ENCODE peak calls at places on chromosomes 6 and 20, in ten cellular contexts. L is tibial nerve, G is lower lobe of right lung, V is kidney, M is lower leg skin, H is ovary, C is fibroblast of mammary gland, W is fibroblast of lung, T is GM12865, S is endothelial cell of umbilical vein. F is an unnamed sample.

GRCh38 chr6:132948889-132949288 is 134.5 kb downstream of the RPS12 start:
- DNase-seq in M (no peak), L (no peak), T (no peak), H (no peak), V (no peak), C (no peak), S (no peak), W (no peak), G (no peak), F (no peak)

GRCh38 chr20:2237059-2237458 is 58.7 kb upstream of the TGM3 start:
- DNase-seq in M (peak; percentile 92), G (no peak), C (peak; percentile 98), W (peak; percentile 100), S (no peak), H (peak; percentile 51), T (no peak), V (no peak), L (peak; percentile 42), F (peak; percentile 100)

GRCh38 chr6:52514514-52514913 is 62.3 kb downstream of the TRAM2 start:
- DNase-seq in H (peak; percentile 63), L (peak; percentile 77), G (no peak), T (no peak), C (peak; percentile 96), W (peak; percentile 78), S (no peak), V (peak; percentile 61), M (peak; percentile 95), F (peak; percentile 93)

GRCh38 chr6:53547166-53547814 is 2.4 kb upstream of the GCLC start:
- DNase-seq in L (no peak), W (no peak), C (no peak), G (no peak), M (no peak), S (no peak), T (no peak), V (no peak), H (no peak), F (no peak)

GRCh38 chr6:113122060-113122459 is 735.1 kb upstream of the MARCKS start:
- DNase-seq in W (peak; percentile 99), C (peak; percentile 82), S (peak; percentile 97), V (no peak), L (no peak), G (no peak), T (no peak), M (no peak), H (no peak), F (peak; percentile 93)

GRCh38 chr20:41004561-41005360 is 23.9 kb upstream of the TOP1 start:
- DNase-seq in G (no peak), M (peak; percentile 70), C (peak; percentile 64), W (peak; percentile 43), T (no peak), H (no peak), S (peak; percentile 65), L (no peak), V (no peak), F (peak; percentile 9)

GRCh38 chr20:46010491-46011405 is 2.0 kb downstream of the MMP9 start:
- DNase-seq in L (no peak), C (no peak), H (no peak), M (peak; percentile 87), S (no peak), T (no peak), W (no peak), G (peak; percentile 66), V (peak; percentile 77), F (no peak)

GRCh38 chr6:4665489-4666417 is 110.5 kb upstream of the CDYL start:
- DNase-seq in G (no peak), M (peak; percentile 50), H (no peak), V (no peak), T (no peak), W (peak; percentile 54), S (no peak), C (peak; percentile 40), L (no peak), F (no peak)

GRCh38 chr20:20529597-20529996 is 161.7 kb downstream of the INSM1 start:
- DNase-seq in W (no peak), T (no peak), C (no peak), G (no peak), H (no peak), S (no peak), V (no peak), L (no peak), M (no peak), F (no peak)

GRCh38 chr6:40806479-40806878 is 219.3 kb upstream of the LRFN2 start:
- DNase-seq in H (no peak), C (no peak), V (no peak), G (no peak), W (no peak), M (peak; percentile 72), S (no peak), L (no peak), T (no peak), F (peak; percentile 3)

GRCh38 chr6:159490298-159490937 is 202.6 kb downstream of the SOD2 start:
- DNase-seq in T (no peak), S (no peak), G (no peak), W (no peak), C (peak; percentile 12), V (no peak), H (no peak), L (peak; percentile 75), M (no peak), F (peak; percentile 5)

GRCh38 chr6:136945072-136945471 is 23.0 kb downstream of the SLC35D3 start:
- DNase-seq in W (peak; percentile 4), H (no peak), V (no peak), C (no peak), M (no peak), T (no peak), G (no peak), S (no peak), L (no peak), F (no peak)

GRCh38 chr6:139981810-139982550 is 607.5 kb upstream of the CITED2 start:
- DNase-seq in T (peak; percentile 9), V (no peak), W (peak; percentile 61), H (no peak), S (peak; percentile 82), L (no peak), G (no peak), C (peak; percentile 64), M (no peak), F (peak; percentile 61)

GRCh38 chr6:106422551-106422950 is 62.0 kb downstream of the CRYBG1 start:
- DNase-seq in S (no peak), H (no peak), G (no peak), M (no peak), T (no peak), L (no peak), W (no peak), C (no peak), V (no peak), F (no peak)

GRCh38 chr6:29631860-29632731 is 887 bp downstream of the GABBR1 start:
- DNase-seq in M (peak; percentile 95), S (peak; percentile 36), G (peak; percentile 63), T (no peak), C (peak; percentile 50), L (peak; percentile 27), H (peak; percentile 78), V (peak; percentile 90), W (peak; percentile 70), F (peak; percentile 63)

GRCh38 chr6:82144852-82145332 is 102.7 kb downstream of the IBTK start:
- DNase-seq in H (no peak), L (peak; percentile 59), C (peak; percentile 100), S (peak; percentile 75), W (peak; percentile 91), T (peak; percentile 5), V (no peak), G (no peak), M (no peak), F (peak; percentile 94)

GRCh38 chr6:37244430-37245310 is 12.9 kb upstream of the TBC1D22B start:
- DNase-seq in G (peak; percentile 72), V (peak; percentile 90), H (peak; percentile 85), S (peak; percentile 100), M (peak; percentile 92), W (peak; percentile 100), C (peak; percentile 100), T (no peak), L (peak; percentile 91), F (peak; percentile 100)

DNA sequence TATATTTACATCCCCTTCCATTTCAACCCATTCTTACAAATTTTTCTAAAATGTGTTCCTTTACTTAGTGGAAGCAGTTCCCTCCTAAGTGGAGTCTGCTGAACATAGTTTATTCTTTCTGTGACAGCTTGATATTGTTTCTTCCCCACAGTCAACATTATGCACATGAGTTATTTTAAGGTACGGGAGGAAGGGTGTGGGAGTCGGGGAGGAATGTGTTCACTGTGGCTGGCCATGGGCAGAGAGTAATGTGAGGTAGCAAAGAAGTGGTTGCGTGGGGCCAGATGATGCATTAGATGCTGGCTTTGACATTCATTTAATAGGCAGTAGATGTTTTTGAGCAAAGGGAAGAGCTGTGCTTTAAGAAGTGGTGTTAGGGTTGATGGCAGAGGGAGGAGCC is 98.5 kb downstream of the ARMC2 start:
- DNase-seq in L (no peak), V (no peak), M (no peak), S (no peak), G (no peak), W (peak; percentile 79), T (no peak), H (no peak), C (peak; percentile 50), F (peak; percentile 34)
- H3K4me3 ChIP-seq in L (no peak overlapping the region), V (no peak overlapping the region), M (no peak overlapping the region), S (no peak overlapping the region), G (no peak overlapping the region), W (no peak overlapping the region), T (no peak overlapping the region), H (no peak overlapping the region), C (no peak overlapping the region), F (no peak overlapping the region)

DNA sequence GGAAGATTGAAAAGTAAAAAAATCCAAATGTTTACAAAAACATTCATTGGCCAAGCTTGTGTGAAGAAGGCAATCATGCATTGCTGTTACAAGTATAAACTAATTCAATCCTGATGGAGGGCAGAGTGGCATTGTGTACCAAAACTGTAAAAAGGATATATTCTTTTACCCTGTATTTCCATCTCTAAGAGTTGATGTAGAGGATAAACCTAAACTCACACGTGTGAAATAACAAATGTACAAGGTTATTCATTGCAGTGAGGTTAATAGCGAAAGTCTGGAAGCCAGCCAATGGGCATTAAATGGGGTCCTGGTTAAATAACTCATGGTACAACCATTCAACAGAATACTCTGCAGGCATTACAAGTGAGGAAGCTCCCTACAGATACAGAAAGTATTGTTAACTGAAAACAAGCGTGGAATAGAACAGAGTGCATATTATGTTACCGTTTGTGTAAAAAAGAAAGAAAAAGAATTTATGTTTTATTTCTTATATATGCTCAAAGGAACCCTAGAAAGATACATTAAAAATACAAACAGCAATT is 56.9 kb downstream of the BCAS1 start:
- DNase-seq in V (no peak), W (no peak), H (no peak), M (no peak), L (no peak), T (no peak), C (no peak), S (no peak), G (no peak), F (no peak)
- TF ChIP-seq CTCF in V (no peak), W (no peak), H (no peak), M (no peak), L (no peak), T (no peak), C (no peak), S (no peak), G (no peak), F (no peak)

GRCh38 chr6:168383062-168383854 is 57.7 kb upstream of the SMOC2 start:
- DNase-seq in L (no peak), G (no peak), H (no peak), V (no peak), T (no peak), W (no peak), S (no peak), M (no peak), C (no peak), F (no peak)
- H3K4me3 ChIP-seq in L (no peak overlapping the region), G (no peak overlapping the region), H (no peak overlapping the region), V (no peak overlapping the region), T (no peak overlapping the region), W (no peak overlapping the region), S (no peak overlapping the region), M (no peak overlapping the region), C (no peak overlapping the region), F (no peak overlapping the region)

GRCh38 chr6:83846291-83846690 is 6.9 kb upstream of the RIPPLY2 start:
- DNase-seq in H (no peak), M (no peak), V (no peak), T (no peak), G (no peak), S (no peak), C (no peak), W (no peak), L (no peak), F (no peak)
- TF ChIP-seq CTCF in H (no peak), M (no peak), V (no peak), T (no peak), G (no peak), S (no peak), C (no peak), W (no peak), L (no peak), F (no peak)